ENCODE peak calls at places on chromosomes 4 and X, in seven cellular contexts. D is breast epithelium, H is heart left ventricle, F is IMR-90, Z is uterus, U is heart right ventricle, O is GM23338. A is an unnamed sample.

GRCh38 chr4:177242651-177243296 is 66.9 kb upstream of the NEIL3 start:
- DNase-seq in D (no peak), H (no peak), F (peak; percentile 48), Z (no peak), U (no peak), O (no peak), A (no peak)

GRCh38 chrX:80576815-80577533 is 156.7 kb downstream of the TENT5D start:
- DNase-seq in D (no peak), H (no peak), F (no peak), Z (no peak), U (no peak), O (no peak), A (no peak)

GRCh38 chr4:38902695-38903094 is 35.1 kb downstream of the FAM114A1 start:
- DNase-seq in D (no peak), H (no peak), F (no peak), Z (no peak), U (no peak), O (peak; percentile 33), A (no peak)

GRCh38 chr4:121827851-121828250 is 4.2 kb upstream of the CCNA2 start:
- DNase-seq in D (no peak), H (no peak), F (peak; percentile 64), Z (no peak), U (no peak), O (no peak), A (no peak)

GRCh38 chr4:528835-529234 is 29.8 kb downstream of the PIGG start:
- DNase-seq in D (no peak), H (no peak), F (no peak), Z (no peak), U (no peak), O (no peak), A (no peak)

GRCh38 chr4:113901994-113902787 is 77.3 kb downstream of the ARSJ start:
- DNase-seq in D (peak; percentile 51), H (no peak), F (no peak), Z (no peak), U (no peak), O (no peak), A (peak; percentile 39)

GRCh38 chrX:51420610-51421009 is 75.8 kb downstream of the NUDT11 start:
- DNase-seq in D (no peak), H (no peak), F (peak; percentile 45), Z (no peak), U (no peak), O (peak; percentile 72), A (no peak)

GRCh38 chr4:113869743-113870375 is 108.3 kb upstream of the CAMK2D start:
- DNase-seq in D (no peak), H (no peak), F (peak; percentile 74), Z (no peak), U (no peak), O (no peak), A (no peak)

GRCh38 chrX:55196688-55197087 is 23.5 kb upstream of the PAGE5 start:
- DNase-seq in D (no peak), H (no peak), F (no peak), Z (no peak), U (no peak), O (no peak), A (no peak)

DNA sequence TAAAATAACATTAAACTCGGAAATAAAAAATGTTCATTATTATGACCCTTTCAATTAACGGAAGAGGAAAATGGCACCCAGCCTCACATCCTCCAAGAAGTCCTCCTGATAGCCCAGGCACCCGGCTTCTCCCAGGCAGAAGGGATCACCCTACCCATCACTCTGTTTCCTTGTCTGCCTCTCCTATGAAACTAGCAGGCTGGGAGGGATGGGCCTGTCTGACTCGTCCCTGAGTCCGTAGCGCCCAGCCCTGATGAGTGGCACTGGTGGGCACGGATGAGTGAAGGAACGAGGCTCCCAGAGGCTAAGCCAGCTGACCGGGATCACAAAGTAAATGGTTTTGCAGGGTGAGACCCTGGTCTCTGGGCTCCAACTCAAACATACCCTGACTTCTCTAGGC is 28.6 kb upstream of the KIAA0232 start:
- DNase-seq in D (no peak), H (no peak), F (no peak), Z (no peak), U (no peak), O (no peak), A (no peak)
- H3K4me1 ChIP-seq in D (peaks cover 5% of the 10 kb centered on the region), H (peaks cover 9% of the 10 kb centered on the region), F (peaks cover 8% of the 10 kb centered on the region), Z (no peaks in the 10 kb centered on the region), U (peaks cover 10% of the 10 kb centered on the region), O (no peaks in the 10 kb centered on the region), A (peaks cover 47% of the 10 kb centered on the region)

GRCh38 chr4:119300388-119301131 is 21.4 kb downstream of the FABP2 start:
- DNase-seq in D (peak; percentile 96), H (peak; percentile 96), F (peak; percentile 89), Z (peak; percentile 90), U (peak; percentile 96), O (peak; percentile 97), A (peak; percentile 98)
- TF ChIP-seq CTCF in D (no peak), H (peak; percentile 18), F (no peak), Z (peak; percentile 6), U (no peak), O (peak; percentile 9), A (peak; percentile 41)

GRCh38 chr4:42122237-42122636 is 30.2 kb downstream of the BEND4 start:
- DNase-seq in D (no peak), H (no peak), F (no peak), Z (no peak), U (no peak), O (no peak), A (no peak)
- H3K36me3 ChIP-seq in D (no peaks in the 10 kb centered on the region), H (no peaks in the 10 kb centered on the region), F (no peaks in the 10 kb centered on the region), Z (no peaks in the 10 kb centered on the region), U (no peaks in the 10 kb centered on the region), O (peaks cover 28% of the 10 kb centered on the region), A (no peaks in the 10 kb centered on the region)

GRCh38 chrX:17030092-17030491 is 83.6 kb downstream of the REPS2 start:
- DNase-seq in D (no peak), H (no peak), F (no peak), Z (no peak), U (no peak), O (no peak), A (no peak)
- H3K4me1 ChIP-seq in D (no peaks in the 10 kb centered on the region), H (no peaks in the 10 kb centered on the region), F (no peaks in the 10 kb centered on the region), Z (no peaks in the 10 kb centered on the region), U (no peaks in the 10 kb centered on the region), O (no peaks in the 10 kb centered on the region), A (no peaks in the 10 kb centered on the region)

DNA sequence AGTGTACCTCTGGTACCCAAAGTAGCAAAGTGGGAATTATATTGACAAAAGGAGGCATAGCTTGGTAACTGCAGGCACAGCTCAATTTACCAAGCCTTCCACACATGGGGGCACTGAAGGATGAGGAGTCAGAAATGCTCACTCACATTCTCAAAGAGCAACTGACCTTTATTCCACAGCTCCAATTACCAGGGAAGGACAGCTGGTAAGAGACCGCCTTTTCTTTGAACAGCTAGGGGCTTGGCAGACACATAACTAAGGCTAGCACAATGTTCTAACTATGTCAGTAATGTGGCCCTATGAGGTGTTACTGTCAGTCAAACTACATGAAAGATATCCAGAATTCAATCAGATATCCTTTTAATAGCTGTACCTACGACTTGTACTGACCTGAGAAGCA is 20.5 kb upstream of the STS start:
- DNase-seq in D (no peak), H (no peak), F (no peak), Z (no peak), U (no peak), O (no peak), A (no peak)
- TF ChIP-seq CTCF in D (no peak), H (no peak), F (no peak), Z (no peak), U (no peak), O (no peak), A (no peak)

GRCh38 chr4:40918330-40918729 is 168.6 kb downstream of the NSUN7 start:
- DNase-seq in D (peak; percentile 55), H (peak; percentile 77), F (peak; percentile 84), Z (peak; percentile 73), U (peak; percentile 50), O (no peak), A (no peak)

GRCh38 chr4:40924793-40925117 is 175.0 kb downstream of the NSUN7 start:
- DNase-seq in D (peak; percentile 11), H (no peak), F (no peak), Z (no peak), U (no peak), O (no peak), A (no peak)

GRCh38 chr4:40924096-40924792 is 174.5 kb downstream of the NSUN7 start:
- DNase-seq in D (peak; percentile 17), H (peak; percentile 49), F (peak; percentile 49), Z (no peak), U (peak; percentile 66), O (peak; percentile 75), A (peak; percentile 62)

GRCh38 chr4:40927108-40927507 is 177.4 kb downstream of the NSUN7 start:
- DNase-seq in D (no peak), H (no peak), F (no peak), Z (no peak), U (no peak), O (no peak), A (no peak)

GRCh38 chr4:40923326-40924095 is 173.8 kb downstream of the NSUN7 start:
- DNase-seq in D (no peak), H (no peak), F (no peak), Z (no peak), U (peak; percentile 28), O (no peak), A (no peak)
- H3K36me3 ChIP-seq in D (no peaks in the 10 kb centered on the region), H (no peaks in the 10 kb centered on the region), F (no peaks in the 10 kb centered on the region), Z (no peaks in the 10 kb centered on the region), U (peaks cover 5% of the 10 kb centered on the region), O (no peaks in the 10 kb centered on the region), A (no peaks in the 10 kb centered on the region)

DNA sequence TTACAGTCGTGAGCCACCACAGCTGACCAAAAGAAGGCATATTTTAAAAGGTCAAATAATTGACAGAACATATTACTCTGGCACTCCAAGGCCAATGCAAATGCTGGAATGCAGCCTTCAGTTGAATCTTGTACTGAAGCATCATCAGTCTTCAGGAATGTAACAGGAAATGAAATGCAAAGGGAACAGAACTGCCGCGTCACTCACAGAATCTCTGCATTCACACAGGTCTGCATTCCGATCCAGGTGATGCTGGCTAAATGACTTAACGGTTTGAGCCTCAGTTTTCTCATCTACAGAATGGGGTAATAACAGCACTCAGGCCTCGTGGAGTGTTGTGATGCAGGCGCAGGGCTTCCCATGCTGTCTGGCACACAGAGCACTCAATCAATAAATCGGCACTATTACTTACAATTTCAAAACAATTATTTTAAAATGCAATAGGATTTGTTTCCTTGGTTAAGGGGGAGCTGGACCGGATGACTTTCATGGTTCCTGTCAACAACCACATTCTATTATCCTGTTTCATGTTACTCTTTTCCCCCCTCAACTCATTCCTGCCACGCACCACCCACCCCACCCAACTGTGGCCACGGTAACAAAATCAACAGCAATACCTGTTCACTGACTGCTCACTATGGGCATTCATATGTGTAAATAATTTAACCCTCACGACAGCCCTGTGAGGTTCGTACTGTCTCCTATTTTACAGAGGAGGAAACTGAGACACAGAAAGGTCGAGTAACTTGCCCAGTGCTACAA is 32.5 kb downstream of the IGFBP7 start:
- DNase-seq in D (no peak), H (no peak), F (peak; percentile 79), Z (no peak), U (no peak), O (peak; percentile 84), A (no peak)
- H3K4me1 ChIP-seq in D (no peaks in the 10 kb centered on the region), H (peaks cover 18% of the 10 kb centered on the region), F (peaks cover 21% of the 10 kb centered on the region), Z (no peaks in the 10 kb centered on the region), U (peaks cover 81% of the 10 kb centered on the region), O (peaks cover 19% of the 10 kb centered on the region), A (peaks cover 74% of the 10 kb centered on the region)

GRCh38 chrX:153991013-153991580 is 18.5 kb downstream of the TMEM187 start:
- DNase-seq in D (no peak), H (no peak), F (no peak), Z (no peak), U (no peak), O (no peak), A (no peak)
- TF ChIP-seq CTCF in D (no peak), H (no peak), F (no peak), Z (no peak), U (no peak), O (no peak), A (no peak)

A was measured in Caco-2.